ENCODE peak calls at places on chromosomes 6 and 20, in four cellular contexts. One of them, this sample, is unnamed.

GRCh38 chr6:167329014-167329413 is 4.1 kb downstream of the TTLL2 start:
- DNase-seq in GM19239: no peak
- DNase-seq in occipital lobe: no peak
- DNase-seq in NCI-H2081: no peak
- DNase-seq in this sample: no peak

GRCh38 chr20:56631318-56631989 is 2.3 kb downstream of the TFAP2C start:
- DNase-seq in GM19239: no peak
- DNase-seq in occipital lobe: no peak
- DNase-seq in NCI-H2081: no peak
- DNase-seq in this sample: no peak

GRCh38 chr6:30443657-30444450 is 45.5 kb upstream of the HLA-E start:
- DNase-seq in occipital lobe: no peak
- DNase-seq in GM19239: no peak
- DNase-seq in NCI-H2081: no peak
- DNase-seq in this sample: no peak

GRCh38 chr6:154508573-154509375 is 1.7 kb downstream of the CNKSR3 start:
- DNase-seq in NCI-H2081: no peak
- DNase-seq in GM19239: no peak
- DNase-seq in occipital lobe: no peak
- DNase-seq in this sample: no peak

GRCh38 chr20:60863548-60863947 is 388.5 kb upstream of the CDH4 start:
- DNase-seq in NCI-H2081: no peak
- DNase-seq in occipital lobe: no peak
- DNase-seq in GM19239: no peak
- DNase-seq in this sample: no peak

GRCh38 chr20:23425129-23425528 is 3.8 kb upstream of the NAPB start:
- DNase-seq in NCI-H2081: no peak
- DNase-seq in GM19239: no peak
- DNase-seq in occipital lobe: no peak
- DNase-seq in this sample: no peak

GRCh38 chr6:112665114-112665513 is 318.0 kb downstream of the RFPL4B start:
- DNase-seq in GM19239: no peak
- DNase-seq in occipital lobe: no peak
- DNase-seq in NCI-H2081: no peak
- DNase-seq in this sample: no peak

GRCh38 chr20:37868998-37869861 is 33.7 kb upstream of the VSTM2L start:
- DNase-seq in GM19239: no peak
- DNase-seq in NCI-H2081: no peak
- DNase-seq in occipital lobe: no peak
- DNase-seq in this sample: no peak

GRCh38 chr6:140858381-140858971 is 1274.2 kb upstream of the GJE1 start:
- DNase-seq in NCI-H2081: no peak
- DNase-seq in occipital lobe: no peak
- DNase-seq in GM19239: no peak
- DNase-seq in this sample: no peak

This sample was measured in anterior cingulate cortex.